ENCODE peak calls at places on chromosomes 7 and 10, in four cellular contexts. U is stimulated activated CD4-positive, alpha-beta T cell treated with anti-CD3 and anti-CD28 coated beads, Interleukin-4, amount 100 ng/mL, for 1 hour; G is Peyer's patch; P is RWPE1. V is an unnamed sample.

GRCh38 chr10:62990126-62990525 is 143.0 kb upstream of the NRBF2 start:
- DNase-seq in U (no peak), G (no peak), P (no peak), V (no peak)

GRCh38 chr10:35335133-35335532 is 1.2 kb upstream of the CCNY start:
- DNase-seq in U (no peak), G (no peak), P (no peak), V (no peak)

GRCh38 chr7:5679047-5679740 is 102.3 kb downstream of the RNF216 start:
- DNase-seq in U (no peak), P (no peak), G (no peak), V (no peak)

GRCh38 chr10:60186315-60187071 is 203.2 kb downstream of the ANK3 start:
- DNase-seq in G (no peak), U (no peak), P (no peak), V (no peak)

GRCh38 chr10:13831711-13832110 is 244.9 kb downstream of the PRPF18 start:
- DNase-seq in U (no peak), G (no peak), P (no peak), V (no peak)

GRCh38 chr10:96833220-96834001 is 1.3 kb downstream of the LCOR start:
- DNase-seq in U (peak; percentile 12), P (peak; percentile 47), G (peak; percentile 50), V (no peak)

GRCh38 chr10:69803809-69804208 is 2.1 kb downstream of the COL13A1 start:
- DNase-seq in U (no peak), G (no peak), P (no peak), V (no peak)

GRCh38 chr7:2593036-2593727 is 34.4 kb downstream of the IQCE start:
- DNase-seq in G (no peak), U (no peak), P (no peak), V (no peak)

GRCh38 chr7:12930534-12930933 is 243.1 kb downstream of the ARL4A start:
- DNase-seq in U (no peak), G (no peak), P (no peak), V (no peak)

GRCh38 chr10:100338434-100339036 is 8.5 kb upstream of the SCD start:
- DNase-seq in G (peak; percentile 91), P (peak; percentile 84), U (peak; percentile 80), V (peak; percentile 66)

GRCh38 chr7:106068538-106068961 is 43.6 kb downstream of the SYPL1 start:
- DNase-seq in G (no peak), P (no peak), U (no peak), V (no peak)

GRCh38 chr7:47693161-47693740 is 111.3 kb upstream of the TNS3 start:
- DNase-seq in P (no peak), G (no peak), U (no peak), V (no peak)

GRCh38 chr7:50356212-50356944 is 51.9 kb downstream of the IKZF1 start:
- DNase-seq in P (no peak), U (no peak), G (no peak), V (no peak)

GRCh38 chr7:1289681-1290261 is 57.1 kb downstream of the UNCX start:
- DNase-seq in U (no peak), G (no peak), P (no peak), V (no peak)

GRCh38 chr7:20778063-20778721 is 8.5 kb downstream of the SP8 start:
- DNase-seq in U (no peak), G (no peak), P (no peak), V (peak; percentile 79)

GRCh38 chr7:47371733-47372368 is 210.1 kb downstream of the TNS3 start:
- DNase-seq in U (no peak), P (peak; percentile 80), G (peak; percentile 91), V (no peak)

GRCh38 chr10:77636967-77637473 is 588 bp downstream of the KCNMA1 start:
- DNase-seq in P (no peak), G (no peak), U (no peak), V (no peak)

GRCh38 chr7:28316489-28316888 is 95.8 kb upstream of the CREB5 start:
- DNase-seq in G (no peak), P (no peak), U (no peak), V (no peak)